ENCODE peak calls at places on chromosome 17, in six cellular contexts. T, R, Z, C, Q and U are unnamed samples.

GRCh38 chr17:45836047-45837044 is 8.3 kb upstream of the SPPL2C start:
- DNase-seq in T (no peak), Z (no peak), C (no peak), R (no peak), Q (no peak), U (no peak)

GRCh38 chr17:8004899-8005298 is 2.5 kb downstream of the GUCY2D start:
- DNase-seq in T (no peak), C (no peak), Q (no peak), R (peak; percentile 83), Z (no peak), U (no peak)

GRCh38 chr17:81329927-81330883 is 35.1 kb upstream of the SLC38A10 start:
- DNase-seq in Q (no peak), Z (no peak), T (peak; percentile 67), R (peak; percentile 24), C (peak; percentile 71), U (no peak)

GRCh38 chr17:6701719-6702118 is 11.4 kb downstream of the SLC13A5 start:
- DNase-seq in R (peak; percentile 64), T (peak; percentile 18), C (peak; percentile 50), Z (peak; percentile 10), Q (peak; percentile 32), U (no peak)

GRCh38 chr17:10357768-10358167 is 15.0 kb downstream of the MYH13 start:
- DNase-seq in Z (no peak), R (peak; percentile 7), T (no peak), Q (no peak), C (peak; percentile 31), U (no peak)

GRCh38 chr17:12320286-12320685 is 299.6 kb downstream of the MAP2K4 start:
- DNase-seq in C (peak; percentile 31), T (no peak), Z (no peak), R (peak; percentile 2), Q (no peak), U (no peak)

GRCh38 chr17:81163703-81164413 is 1.4 kb upstream of the PVALEF start:
- DNase-seq in Q (no peak), T (no peak), R (no peak), C (no peak), Z (no peak), U (no peak)

GRCh38 chr17:81130385-81131288 is 34.7 kb upstream of the PVALEF start:
- DNase-seq in Z (no peak), R (no peak), T (no peak), Q (peak; percentile 43), C (no peak), U (no peak)

GRCh38 chr17:13601776-13602551 is at the start of gene HS3ST3A1:
- DNase-seq in T (no peak), R (peak; percentile 97), Z (no peak), Q (peak; percentile 85), C (no peak), U (peak; percentile 57)

GRCh38 chr17:74859439-74860228 is at the start of gene GRIN2C:
- DNase-seq in T (no peak), Q (no peak), Z (no peak), R (no peak), C (no peak), U (no peak)

GRCh38 chr17:5809580-5810188 is 225.4 kb upstream of the NLRP1 start:
- DNase-seq in R (no peak), Z (no peak), T (no peak), Q (no peak), C (peak; percentile 42), U (no peak)

GRCh38 chr17:4409659-4410058 is 24.1 kb upstream of the SPNS3 start:
- DNase-seq in C (no peak), Q (no peak), Z (no peak), T (no peak), R (peak; percentile 35), U (peak; percentile 52)

GRCh38 chr17:1455748-1456599 is at the start of gene CRK:
- DNase-seq in C (peak; percentile 96), T (peak; percentile 84), Z (peak; percentile 97), Q (peak; percentile 96), R (peak; percentile 98), U (peak; percentile 94)

GRCh38 chr17:58326609-58327341 is 1.8 kb downstream of the TSPOAP1 start:
- DNase-seq in Q (no peak), Z (no peak), T (no peak), R (no peak), C (no peak), U (no peak)

GRCh38 chr17:45147102-45147580 is 1.1 kb upstream of the HEXIM1 start:
- DNase-seq in Z (peak; percentile 71), Q (peak; percentile 80), T (no peak), R (peak; percentile 82), C (no peak), U (no peak)

GRCh38 chr17:65455972-65456343 is 105.5 kb downstream of the AXIN2 start:
- DNase-seq in C (peak; percentile 18), Q (no peak), R (no peak), Z (peak; percentile 20), T (no peak), U (no peak)

GRCh38 chr17:18256351-18256750 is 2.2 kb downstream of the FLII start:
- DNase-seq in Z (no peak), Q (no peak), R (no peak), T (no peak), C (no peak), U (no peak)
- H3K4me2 ChIP-seq in Z (no peak overlapping the region), Q (peak overlapping the region; percentile 11), R (no peak overlapping the region), T (peak overlapping the region; percentile 98), C (peak overlapping the region; percentile 94), U (peak overlapping the region; percentile 94)

GRCh38 chr17:68198931-68199836 is 48.7 kb upstream of the AMZ2 start:
- DNase-seq in Z (no peak), T (no peak), Q (no peak), R (peak; percentile 26), C (peak; percentile 58), U (peak; percentile 37)

GRCh38 chr17:68197997-68198930 is 49.6 kb upstream of the AMZ2 start:
- DNase-seq in Q (no peak), C (no peak), Z (no peak), R (no peak), T (peak; percentile 58), U (no peak)

GRCh38 chr17:68196394-68197090 is 51.3 kb upstream of the AMZ2 start:
- DNase-seq in Q (no peak), R (peak; percentile 28), T (no peak), C (no peak), Z (no peak), U (no peak)

GRCh38 chr17:68197091-68197996 is 50.5 kb upstream of the AMZ2 start:
- DNase-seq in Q (no peak), C (no peak), R (no peak), T (no peak), Z (no peak), U (no peak)

GRCh38 chr17:68195667-68196393 is 52.0 kb upstream of the AMZ2 start:
- DNase-seq in T (no peak), C (no peak), Q (no peak), R (no peak), Z (no peak), U (no peak)
- H3K4me2 ChIP-seq in T (peak overlapping the region; percentile 92), C (peak overlapping the region; percentile 96), Q (peak overlapping the region; percentile 54), R (no peak overlapping the region), Z (no peak overlapping the region), U (peak overlapping the region; percentile 92)

DNA sequence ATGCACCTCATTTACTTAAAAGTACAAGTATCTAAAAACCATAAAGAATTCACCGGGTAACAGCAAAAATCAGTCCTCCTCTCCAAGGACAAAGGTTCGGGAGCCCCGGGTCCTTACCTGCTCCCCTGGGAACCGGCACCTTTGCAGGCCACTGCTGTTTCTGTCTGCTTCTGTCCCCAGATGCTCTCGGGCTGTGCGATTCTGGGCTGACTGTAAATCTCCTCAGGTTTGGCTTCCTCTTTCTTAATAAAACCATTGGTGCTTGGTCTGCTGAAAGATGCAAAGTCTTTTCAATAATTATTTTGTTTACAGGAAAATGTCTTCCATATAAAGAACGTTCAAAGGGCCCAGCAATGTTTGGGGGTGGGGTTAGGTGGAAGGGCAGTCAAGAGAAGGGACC is 63.9 kb downstream of the MARCHF10 start:
- DNase-seq in C (no peak), T (no peak), Q (no peak), Z (no peak), R (no peak), U (no peak)
- H3K4me2 ChIP-seq in C (no peak overlapping the region), T (no peak overlapping the region), Q (no peak overlapping the region), Z (no peak overlapping the region), R (no peak overlapping the region), U (no peak overlapping the region)

GRCh38 chr17:40490289-40490853 is 11.1 kb downstream of the TNS4 start:
- DNase-seq in Z (no peak), T (peak; percentile 62), C (peak; percentile 76), Q (no peak), R (peak; percentile 92), U (peak; percentile 85)
- H3K4me2 ChIP-seq in Z (no peak overlapping the region), T (peak overlapping the region; percentile 75), C (peak overlapping the region; percentile 50), Q (no peak overlapping the region), R (peak overlapping the region; percentile 44), U (no peak overlapping the region)

GRCh38 chr17:49203796-49204195 is 6.6 kb downstream of the GNGT2 start:
- DNase-seq in Z (no peak), T (no peak), R (no peak), Q (no peak), C (no peak), U (no peak)
- H3K4me2 ChIP-seq in Z (no peak overlapping the region), T (no peak overlapping the region), R (no peak overlapping the region), Q (no peak overlapping the region), C (no peak overlapping the region), U (no peak overlapping the region)

DNA sequence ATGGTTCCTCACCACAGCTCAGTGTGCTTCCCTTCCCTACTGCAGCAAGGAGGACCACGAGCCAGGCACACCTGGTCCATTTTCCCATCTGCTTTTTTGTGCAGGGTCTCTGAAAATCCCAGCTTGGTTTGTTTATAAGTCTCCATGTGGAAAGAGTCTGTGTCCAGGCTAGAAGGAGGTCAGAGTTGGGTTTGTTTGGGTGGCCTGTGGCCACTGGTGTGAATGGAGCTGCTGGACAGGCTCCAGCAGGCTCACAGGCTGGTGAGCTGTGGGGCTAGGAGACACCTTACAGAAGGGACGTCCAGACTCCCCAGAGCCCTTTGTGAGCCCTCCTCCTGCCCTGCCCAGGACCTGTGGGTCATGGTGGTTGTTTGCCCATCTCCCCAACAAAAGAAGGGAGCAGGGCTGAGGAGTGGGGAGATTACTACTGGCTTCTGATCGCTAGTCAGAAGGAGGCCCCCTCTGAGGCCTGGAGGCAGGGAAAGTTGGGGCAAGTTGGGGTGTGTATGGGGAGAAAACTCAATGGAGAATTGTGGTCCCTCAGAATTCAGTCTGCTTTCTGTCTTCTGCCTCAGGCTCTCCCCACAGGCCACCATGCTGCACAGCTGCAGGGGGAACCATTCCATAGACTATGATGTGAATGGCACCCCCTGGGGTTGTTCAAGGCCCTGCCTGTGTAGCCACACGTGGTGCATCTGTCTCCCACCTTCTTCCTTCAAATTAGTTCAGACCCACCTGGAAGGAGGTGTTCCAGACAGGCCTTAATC is 4.1 kb downstream of the RARA start:
- DNase-seq in Q (no peak), T (no peak), C (no peak), Z (no peak), R (no peak), U (no peak)
- H3K4me2 ChIP-seq in Q (no peak overlapping the region), T (peak overlapping the region; percentile 89), C (peak overlapping the region; percentile 99), Z (no peak overlapping the region), R (no peak overlapping the region), U (no peak overlapping the region)